ENCODE peak calls at places on chromosomes 16 and 17, in nine cellular contexts. O is GM23248, J is adrenal gland, X is psoas muscle, C is lung, F is mammary epithelial cell, S is cardiac muscle cell, I is ascending aorta, M is GM23338. Z is an unnamed sample. For H3K4me1, the result is how much of the 10 kb centered on the place peaks cover.

GRCh38 chr16:89193576-89194293 is 6.6 kb downstream of the SLC22A31 start:
- DNase-seq in M (peak), F (no peak), I (peak), X (no peak), J (no peak), O (no peak), C (no peak), S (no peak), Z (peak)

GRCh38 chr17:73189417-73190099 is 3.3 kb upstream of the COG1 start:
- DNase-seq in F (peak), X (no peak), M (peak), I (no peak), J (peak), O (peak), S (peak), C (no peak), Z (no peak)

GRCh38 chr16:48003226-48003907 is 152.4 kb downstream of the ABCC12 start:
- DNase-seq in S (no peak), F (peak), O (no peak), J (no peak), X (no peak), I (no peak), M (peak), C (no peak), Z (no peak)

GRCh38 chr17:40646791-40647548 is 648 bp downstream of the SMARCE1 start:
- DNase-seq in C (peak), J (peak), O (peak), S (peak), F (peak), M (peak), I (no peak), X (no peak), Z (no peak)

GRCh38 chr17:38727661-38728220 is 2.4 kb upstream of the CISD3 start:
- DNase-seq in C (no peak), M (no peak), S (no peak), I (no peak), O (peak), X (no peak), F (no peak), J (no peak), Z (no peak)

GRCh38 chr16:21100447-21100846 is 50.2 kb downstream of the DNAH3 start:
- DNase-seq in O (peak), C (no peak), I (no peak), S (peak), X (no peak), J (no peak), F (peak), M (no peak), Z (no peak)

GRCh38 chr17:50837286-50837979 is 2.0 kb downstream of the WFIKKN2 start:
- DNase-seq in S (no peak), O (no peak), M (no peak), I (peak), X (no peak), J (no peak), F (no peak), C (no peak), Z (no peak)

GRCh38 chr17:74864866-74865395 is 5.2 kb upstream of the GRIN2C start:
- DNase-seq in O (peak), F (peak), C (peak), X (peak), M (peak), J (peak), I (peak), S (peak), Z (peak)

GRCh38 chr17:4110152-4110551 is 32.7 kb downstream of the ZZEF1 start:
- DNase-seq in F (peak), M (no peak), O (peak), C (no peak), X (no peak), S (peak), I (peak), J (no peak), Z (no peak)

GRCh38 chr17:66734544-66734943 is 100.4 kb upstream of the CACNG5 start:
- DNase-seq in F (no peak), X (no peak), O (no peak), S (no peak), C (no peak), M (no peak), J (no peak), I (no peak), Z (no peak)

GRCh38 chr17:65145743-65146142 is 8.6 kb downstream of the RGS9 start:
- DNase-seq in S (no peak), J (no peak), X (no peak), O (no peak), M (no peak), F (no peak), I (no peak), C (no peak), Z (no peak)

GRCh38 chr16:54171855-54172537 is 114.6 kb downstream of the IRX3 start:
- DNase-seq in J (no peak), M (peak), I (no peak), C (no peak), S (peak), F (peak), O (peak), X (no peak), Z (no peak)

GRCh38 chr17:50570516-50570915 is 10.0 kb downstream of the CACNA1G start:
- DNase-seq in F (no peak), S (no peak), X (no peak), J (no peak), O (no peak), C (no peak), I (no peak), M (no peak), Z (no peak)

GRCh38 chr16:76913046-76913445 is 277.9 kb upstream of the MON1B start:
- DNase-seq in X (no peak), C (no peak), J (no peak), S (no peak), O (peak), I (no peak), M (no peak), F (peak), Z (no peak)

GRCh38 chr17:76869209-76869877 is 1.1 kb downstream of the MGAT5B start:
- DNase-seq in F (no peak), X (no peak), S (no peak), I (no peak), J (no peak), M (peak), C (no peak), O (no peak), Z (no peak)

GRCh38 chr17:19470529-19471261 is 59.7 kb downstream of the RNF112 start:
- DNase-seq in X (peak), M (peak), C (peak), S (peak), F (no peak), J (no peak), O (peak), I (peak), Z (no peak)

GRCh38 chr17:6534846-6535514 is 21.4 kb downstream of the PITPNM3 start:
- DNase-seq in O (no peak), X (no peak), F (no peak), C (no peak), S (no peak), I (peak), J (no peak), M (no peak), Z (no peak)

GRCh38 chr17:81727324-81728031 is 15.4 kb downstream of the SLC25A10 start:
- DNase-seq in M (no peak), J (no peak), I (no peak), S (no peak), X (no peak), O (no peak), F (no peak), C (no peak), Z (no peak)

GRCh38 chr17:10875411-10875810 is 37.5 kb upstream of the PIRT start:
- DNase-seq in J (peak), I (no peak), O (peak), M (peak), F (no peak), X (no peak), C (no peak), S (peak), Z (no peak)

GRCh38 chr16:3480901-3481695 is 14.2 kb downstream of the C16orf90 start:
- DNase-seq in C (no peak), X (no peak), O (peak), M (peak), F (no peak), J (no peak), I (no peak), S (no peak), Z (no peak)

GRCh38 chr16:67444259-67445125 is 13.6 kb downstream of the HSD11B2 start:
- DNase-seq in X (no peak), I (no peak), O (peak), S (no peak), F (no peak), M (peak), C (no peak), J (no peak), Z (no peak)

GRCh38 chr16:67442581-67443255 is 11.8 kb downstream of the HSD11B2 start:
- DNase-seq in M (no peak), X (no peak), I (no peak), C (no peak), F (no peak), O (no peak), J (no peak), S (no peak), Z (no peak)

GRCh38 chr16:67441289-67441753 is 10.4 kb downstream of the HSD11B2 start:
- DNase-seq in M (no peak), J (no peak), I (no peak), S (no peak), C (peak), X (peak), F (no peak), O (no peak), Z (no peak)

GRCh38 chr16:67443299-67443698 is 12.4 kb downstream of the HSD11B2 start:
- DNase-seq in M (no peak), J (peak), F (no peak), X (peak), S (no peak), I (peak), C (no peak), O (peak), Z (peak)

GRCh38 chr16:67441907-67442306 is 11.0 kb downstream of the HSD11B2 start:
- DNase-seq in F (no peak), S (no peak), X (no peak), J (no peak), O (no peak), C (no peak), I (no peak), M (no peak), Z (no peak)
- H3K4me1 ChIP-seq in F (under half), S (under half), X (half or more), J (half or more), O (under half), C (under half), I (under half), M (under half), Z (half or more)

GRCh38 chr16:30738984-30739951 is 9.0 kb upstream of the PHKG2 start:
- DNase-seq in I (no peak), F (no peak), S (no peak), O (no peak), M (no peak), X (no peak), C (no peak), J (no peak), Z (no peak)
- H3K27ac ChIP-seq in I (peak), F (peak), S (no peak), O (peak), M (no peak), X (no peak), C (peak), J (no peak), Z (no peak)

GRCh38 chr17:35493040-35493439 is 44.4 kb downstream of the SLFN12L start:
- DNase-seq in M (peak), O (no peak), S (no peak), J (no peak), I (no peak), C (no peak), X (no peak), F (no peak), Z (no peak)
- H3K4me1 ChIP-seq in M (under half), O (under half), S (under half), J (under half), I (under half), C (under half), X (under half), F (under half), Z (under half)

DNA sequence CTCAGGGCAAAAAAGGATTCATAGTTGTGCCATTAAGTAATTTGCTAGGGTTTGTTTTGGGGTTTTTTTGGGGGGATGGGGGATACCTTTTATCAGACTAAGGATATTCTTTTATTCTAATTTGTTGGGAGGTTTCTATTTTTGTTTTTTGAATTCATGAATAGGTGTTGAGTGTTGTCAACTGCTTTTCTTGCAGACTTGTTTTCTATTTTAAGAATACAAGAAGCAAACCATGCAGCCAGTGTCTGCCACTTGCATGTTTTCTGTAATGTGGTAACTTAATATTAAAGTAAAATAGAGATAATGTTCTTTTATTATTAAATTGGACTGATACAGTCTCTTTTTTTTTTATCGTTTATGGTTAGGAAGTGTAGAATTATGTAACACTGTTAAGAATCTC is 49.5 kb downstream of the NFATC3 start:
- DNase-seq in S (no peak), F (no peak), O (no peak), I (no peak), J (no peak), C (no peak), X (no peak), M (no peak), Z (no peak)
- H3K27ac ChIP-seq in S (no peak), F (no peak), O (no peak), I (no peak), J (no peak), C (no peak), X (peak), M (no peak), Z (peak)

GRCh38 chr17:54967621-54968258 is 714 bp downstream of the COX11 start:
- DNase-seq in I (no peak), S (peak), O (peak), F (peak), X (no peak), M (peak), C (no peak), J (no peak), Z (no peak)
- H3K4me1 ChIP-seq in I (under half), S (under half), O (under half), F (under half), X (under half), M (under half), C (under half), J (under half), Z (under half)

Z was measured in heart left ventricle.